ENCODE peak calls at places on chromosome 9, in five cellular contexts. B, T, E, Q and X are unnamed samples.

GRCh38 chr9:88064554-88064953 is 73.7 kb downstream of the SPATA31C2 start:
- DNase-seq in B (no peak), Q (no peak), E (no peak), T (no peak), X (no peak)

GRCh38 chr9:129750010-129750409 is 2.8 kb downstream of the PTGES start:
- DNase-seq in Q (peak), E (no peak), T (peak), B (no peak), X (no peak)

GRCh38 chr9:15306757-15307522 is at the start of gene TTC39B:
- DNase-seq in E (peak), B (peak), Q (peak), T (peak), X (peak)

GRCh38 chr9:4375424-4376195 is 75.7 kb upstream of the GLIS3 start:
- DNase-seq in T (peak), B (peak), Q (peak), E (no peak), X (no peak)

GRCh38 chr9:128448746-128449145 is 7.1 kb upstream of the ODF2 start:
- DNase-seq in T (no peak), Q (no peak), E (no peak), B (no peak), X (no peak)

GRCh38 chr9:69573666-69574456 is 98.3 kb downstream of the APBA1 start:
- DNase-seq in T (peak), Q (peak), E (no peak), B (no peak), X (no peak)

GRCh38 chr9:133843751-133844373 is 105.7 kb upstream of the SARDH start:
- DNase-seq in Q (no peak), T (no peak), E (no peak), B (no peak), X (no peak)

GRCh38 chr9:37908698-37909186 is 4.8 kb upstream of the SLC25A51 start:
- DNase-seq in B (no peak), Q (no peak), T (peak), E (no peak), X (no peak)

GRCh38 chr9:75889977-75890540 is 414 bp upstream of the PCSK5 start:
- DNase-seq in E (no peak), Q (peak), B (no peak), T (peak), X (no peak)

GRCh38 chr9:112777914-112778313 is 27.4 kb downstream of the SNX30 start:
- DNase-seq in Q (peak), B (no peak), E (no peak), T (no peak), X (no peak)

GRCh38 chr9:98120476-98120875 is 1.5 kb upstream of the TRIM14 start:
- DNase-seq in E (no peak), Q (no peak), B (no peak), T (no peak), X (no peak)
- H3K27ac ChIP-seq in E (peak), Q (no peak), B (no peak), T (no peak), X (no peak)

GRCh38 chr9:123036886-123037540 is 3.5 kb downstream of the GPR21 start:
- DNase-seq in B (no peak), E (no peak), Q (no peak), T (no peak), X (no peak)
- H3K27ac ChIP-seq in B (no peak), E (no peak), Q (peak), T (no peak), X (no peak)

GRCh38 chr9:34190996-34191892 is 12.4 kb downstream of the UBAP1 start:
- DNase-seq in E (no peak), B (no peak), Q (no peak), T (no peak), X (no peak)
- H3K27ac ChIP-seq in E (no peak), B (no peak), Q (peak), T (no peak), X (no peak)

GRCh38 chr9:136245194-136246150 is at the start of gene QSOX2:
- DNase-seq in Q (peak), T (peak), B (peak), E (peak), X (peak)
- H3K27ac ChIP-seq in Q (no peak), T (no peak), B (peak), E (peak), X (no peak)

DNA sequence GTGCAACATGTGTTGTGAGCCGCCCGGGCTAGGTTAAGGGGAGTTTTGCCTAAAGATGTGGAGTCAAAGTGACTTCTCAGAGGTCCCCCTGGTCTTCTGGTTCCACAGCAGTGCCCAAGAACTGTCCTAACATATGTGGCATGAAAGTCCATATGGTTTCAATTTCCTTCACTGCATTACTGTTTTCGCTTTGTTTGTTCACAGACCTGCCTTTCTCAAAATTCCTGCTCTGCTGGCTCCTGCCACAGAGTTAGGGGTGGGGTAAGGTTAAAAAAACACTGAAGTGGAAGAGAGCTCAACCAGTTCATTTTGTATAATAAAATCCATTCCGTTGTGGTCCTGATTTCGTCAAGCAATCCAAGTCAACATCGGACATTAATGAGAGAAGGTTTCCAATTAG is 289.4 kb downstream of the DMAC1 start:
- DNase-seq in E (no peak), Q (no peak), T (no peak), B (no peak), X (no peak)
- H3K27ac ChIP-seq in E (no peak), Q (no peak), T (no peak), B (no peak), X (no peak)

DNA sequence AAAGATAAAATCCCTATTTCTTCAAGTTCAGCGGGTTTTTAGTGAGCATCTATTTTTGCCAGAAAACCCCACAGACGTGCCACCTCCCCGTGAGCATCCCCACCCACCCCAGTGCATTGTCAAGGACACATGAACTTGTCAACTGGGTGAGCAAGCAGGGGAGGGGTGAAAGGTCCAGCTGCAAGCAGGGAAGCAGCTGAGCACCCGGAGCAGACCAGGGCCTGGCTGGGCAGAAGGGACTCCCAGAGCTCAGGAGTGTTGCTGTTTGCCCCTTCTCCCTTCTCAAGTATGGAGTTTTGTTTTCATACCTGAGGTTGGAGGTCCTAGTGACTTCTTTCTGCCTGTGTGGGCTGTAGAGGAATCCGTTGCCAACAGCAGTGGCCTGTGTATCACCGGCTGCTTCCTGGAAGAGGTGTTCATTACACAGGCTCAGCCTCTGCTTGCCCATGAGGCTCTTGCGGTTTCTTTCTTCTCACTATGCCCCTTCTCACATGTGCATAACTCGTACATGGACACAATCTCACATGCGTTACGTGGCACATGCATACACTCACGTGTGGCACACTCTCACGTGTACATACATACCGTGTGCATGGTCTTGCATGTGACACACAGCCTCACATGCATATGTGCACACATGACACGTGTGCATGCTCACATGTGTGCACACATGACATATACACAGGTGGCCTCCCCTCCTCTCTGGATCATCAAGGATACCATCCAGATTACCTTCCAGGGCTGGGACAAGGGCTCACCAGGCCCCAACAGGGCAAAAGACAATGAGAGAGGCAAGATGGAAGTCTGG is 126.7 kb downstream of the MVB12B start:
- DNase-seq in T (no peak), E (no peak), Q (no peak), B (no peak), X (no peak)
- H3K27ac ChIP-seq in T (no peak), E (no peak), Q (no peak), B (no peak), X (peak)